ENCODE peak calls at places on chromosomes 2 and 18, in five cellular contexts. One of them, this sample, is unnamed.

GRCh38 chr18:12564378-12564777 is 93.5 kb downstream of the SPIRE1 start:
- DNase-seq in non-pigmented ciliary epithelial cell: no peak
- DNase-seq in GM03348: no peak
- DNase-seq in H9: no peak
- DNase-seq in Calu3: no peak
- DNase-seq in this sample: no peak

GRCh38 chr2:10447300-10448207 is 573 bp downstream of the ODC1 start:
- DNase-seq in non-pigmented ciliary epithelial cell: no peak
- DNase-seq in GM03348: no peak
- DNase-seq in H9: peak
- DNase-seq in Calu3: no peak
- DNase-seq in this sample: no peak

GRCh38 chr2:241099246-241099645 is 2.8 kb downstream of the MTERF4 start:
- DNase-seq in non-pigmented ciliary epithelial cell: no peak
- DNase-seq in GM03348: no peak
- DNase-seq in H9: no peak
- DNase-seq in Calu3: no peak
- DNase-seq in this sample: no peak

GRCh38 chr2:197506658-197507057 is 6.5 kb downstream of the HSPE1 start:
- DNase-seq in non-pigmented ciliary epithelial cell: no peak
- DNase-seq in GM03348: no peak
- DNase-seq in H9: no peak
- DNase-seq in Calu3: no peak
- DNase-seq in this sample: no peak

GRCh38 chr2:58067001-58067400 is 20.4 kb downstream of the VRK2 start:
- DNase-seq in non-pigmented ciliary epithelial cell: no peak
- DNase-seq in GM03348: no peak
- DNase-seq in H9: no peak
- DNase-seq in Calu3: no peak
- DNase-seq in this sample: no peak

GRCh38 chr18:54023471-54023870 is 201.0 kb downstream of the MBD2 start:
- DNase-seq in non-pigmented ciliary epithelial cell: peak
- DNase-seq in GM03348: peak
- DNase-seq in H9: no peak
- DNase-seq in Calu3: no peak
- DNase-seq in this sample: peak

GRCh38 chr2:240868286-240869108 is at the start of gene AGXT:
- DNase-seq in non-pigmented ciliary epithelial cell: no peak
- DNase-seq in GM03348: no peak
- DNase-seq in H9: no peak
- DNase-seq in Calu3: no peak
- DNase-seq in this sample: peak

GRCh38 chr18:78721986-78722385 is 257.6 kb upstream of the SALL3 start:
- DNase-seq in non-pigmented ciliary epithelial cell: no peak
- DNase-seq in GM03348: no peak
- DNase-seq in H9: peak
- DNase-seq in Calu3: no peak
- DNase-seq in this sample: no peak

GRCh38 chr2:84849271-84849952 is 31.5 kb downstream of the TRABD2A start:
- DNase-seq in non-pigmented ciliary epithelial cell: no peak
- DNase-seq in GM03348: no peak
- DNase-seq in H9: no peak
- DNase-seq in Calu3: no peak
- DNase-seq in this sample: no peak

GRCh38 chr2:54479422-54479821 is 23.3 kb downstream of the SPTBN1 start:
- DNase-seq in non-pigmented ciliary epithelial cell: no peak
- DNase-seq in GM03348: no peak
- DNase-seq in H9: no peak
- DNase-seq in Calu3: no peak
- DNase-seq in this sample: no peak

GRCh38 chr2:30684546-30684945 is 122.7 kb downstream of the CAPN13 start:
- DNase-seq in non-pigmented ciliary epithelial cell: no peak
- DNase-seq in GM03348: no peak
- DNase-seq in H9: no peak
- DNase-seq in Calu3: no peak
- DNase-seq in this sample: no peak

GRCh38 chr18:22796069-22796468 is 137.1 kb upstream of the RBBP8 start:
- DNase-seq in non-pigmented ciliary epithelial cell: no peak
- DNase-seq in GM03348: no peak
- DNase-seq in H9: no peak
- DNase-seq in Calu3: no peak
- DNase-seq in this sample: no peak

GRCh38 chr2:193943406-193943960 is 1713.5 kb upstream of the SLC39A10 start:
- DNase-seq in non-pigmented ciliary epithelial cell: no peak
- DNase-seq in GM03348: no peak
- DNase-seq in H9: no peak
- DNase-seq in Calu3: no peak
- DNase-seq in this sample: no peak

This sample was measured in skeletal muscle cell.